ENCODE peak calls at places on chromosomes 16 and 17, in eight cellular contexts. One of them, this sample, is unnamed.

GRCh38 chr17:34892864-34893263 is 68.4 kb downstream of the CCT6B start:
- DNase-seq in kidney epithelial cell: no peak
- DNase-seq in heart right ventricle: no peak
- DNase-seq in cardiac muscle cell: peak
- DNase-seq in left lung: no peak
- DNase-seq in brain microvascular endothelial cell: no peak
- DNase-seq in bronchial epithelial cell: no peak
- DNase-seq in endodermal cell: peak
- DNase-seq in this sample: no peak

GRCh38 chr17:45096141-45096540 is 35.0 kb downstream of the NMT1 start:
- DNase-seq in kidney epithelial cell: no peak
- DNase-seq in heart right ventricle: no peak
- DNase-seq in cardiac muscle cell: no peak
- DNase-seq in left lung: no peak
- DNase-seq in brain microvascular endothelial cell: peak
- DNase-seq in bronchial epithelial cell: peak
- DNase-seq in endodermal cell: peak
- DNase-seq in this sample: peak

GRCh38 chr17:14553847-14554246 is 253.0 kb downstream of the HS3ST3B1 start:
- DNase-seq in kidney epithelial cell: no peak
- DNase-seq in heart right ventricle: no peak
- DNase-seq in cardiac muscle cell: no peak
- DNase-seq in left lung: no peak
- DNase-seq in brain microvascular endothelial cell: no peak
- DNase-seq in bronchial epithelial cell: peak
- DNase-seq in endodermal cell: no peak
- DNase-seq in this sample: no peak

GRCh38 chr17:41553176-41553575 is 18.7 kb downstream of the KRT9 start:
- DNase-seq in kidney epithelial cell: no peak
- DNase-seq in heart right ventricle: no peak
- DNase-seq in cardiac muscle cell: no peak
- DNase-seq in left lung: no peak
- DNase-seq in brain microvascular endothelial cell: no peak
- DNase-seq in bronchial epithelial cell: peak
- DNase-seq in endodermal cell: no peak
- DNase-seq in this sample: no peak

GRCh38 chr17:27848941-27849340 is 44.2 kb downstream of the LYRM9 start:
- DNase-seq in kidney epithelial cell: no peak
- DNase-seq in heart right ventricle: no peak
- DNase-seq in cardiac muscle cell: no peak
- DNase-seq in left lung: no peak
- DNase-seq in brain microvascular endothelial cell: no peak
- DNase-seq in bronchial epithelial cell: no peak
- DNase-seq in endodermal cell: no peak
- DNase-seq in this sample: no peak

GRCh38 chr17:76840443-76840767 is 27.8 kb upstream of the MGAT5B start:
- DNase-seq in kidney epithelial cell: no peak
- DNase-seq in heart right ventricle: no peak
- DNase-seq in cardiac muscle cell: peak
- DNase-seq in left lung: no peak
- DNase-seq in brain microvascular endothelial cell: no peak
- DNase-seq in bronchial epithelial cell: no peak
- DNase-seq in endodermal cell: peak
- DNase-seq in this sample: no peak

GRCh38 chr16:75029854-75030253 is 31.0 kb downstream of the ZNRF1 start:
- DNase-seq in kidney epithelial cell: no peak
- DNase-seq in heart right ventricle: no peak
- DNase-seq in cardiac muscle cell: no peak
- DNase-seq in left lung: no peak
- DNase-seq in brain microvascular endothelial cell: peak
- DNase-seq in bronchial epithelial cell: peak
- DNase-seq in endodermal cell: no peak
- DNase-seq in this sample: peak

GRCh38 chr16:64362193-64362592 is 759.7 kb downstream of the CDH11 start:
- DNase-seq in kidney epithelial cell: peak
- DNase-seq in heart right ventricle: no peak
- DNase-seq in cardiac muscle cell: no peak
- DNase-seq in left lung: no peak
- DNase-seq in brain microvascular endothelial cell: peak
- DNase-seq in bronchial epithelial cell: peak
- DNase-seq in endodermal cell: no peak
- DNase-seq in this sample: no peak

GRCh38 chr16:3112881-3113574 is 642 bp downstream of the ZNF205 start:
- DNase-seq in kidney epithelial cell: no peak
- DNase-seq in heart right ventricle: no peak
- DNase-seq in cardiac muscle cell: no peak
- DNase-seq in left lung: no peak
- DNase-seq in brain microvascular endothelial cell: no peak
- DNase-seq in bronchial epithelial cell: no peak
- DNase-seq in endodermal cell: no peak
- DNase-seq in this sample: no peak

GRCh38 chr17:49514374-49514738 is 19.3 kb downstream of the NGFR start:
- DNase-seq in kidney epithelial cell: no peak
- DNase-seq in heart right ventricle: no peak
- DNase-seq in cardiac muscle cell: peak
- DNase-seq in left lung: peak
- DNase-seq in brain microvascular endothelial cell: no peak
- DNase-seq in bronchial epithelial cell: no peak
- DNase-seq in endodermal cell: peak
- DNase-seq in this sample: peak

GRCh38 chr17:16001498-16001897 is 1.9 kb downstream of the TTC19 start:
- DNase-seq in kidney epithelial cell: no peak
- DNase-seq in heart right ventricle: no peak
- DNase-seq in cardiac muscle cell: no peak
- DNase-seq in left lung: no peak
- DNase-seq in brain microvascular endothelial cell: no peak
- DNase-seq in bronchial epithelial cell: peak
- DNase-seq in endodermal cell: no peak
- DNase-seq in this sample: peak

GRCh38 chr16:47604306-47604705 is 143.2 kb downstream of the PHKB start:
- DNase-seq in kidney epithelial cell: no peak
- DNase-seq in heart right ventricle: no peak
- DNase-seq in cardiac muscle cell: no peak
- DNase-seq in left lung: no peak
- DNase-seq in brain microvascular endothelial cell: no peak
- DNase-seq in bronchial epithelial cell: no peak
- DNase-seq in endodermal cell: no peak
- DNase-seq in this sample: no peak

GRCh38 chr17:29726721-29727252 is 104.1 kb upstream of the CORO6 start:
- DNase-seq in kidney epithelial cell: no peak
- DNase-seq in heart right ventricle: no peak
- DNase-seq in cardiac muscle cell: no peak
- DNase-seq in left lung: no peak
- DNase-seq in brain microvascular endothelial cell: peak
- DNase-seq in bronchial epithelial cell: peak
- DNase-seq in endodermal cell: no peak
- DNase-seq in this sample: peak

GRCh38 chr17:57913576-57914273 is 41.5 kb downstream of the CUEDC1 start:
- DNase-seq in kidney epithelial cell: no peak
- DNase-seq in heart right ventricle: no peak
- DNase-seq in cardiac muscle cell: no peak
- DNase-seq in left lung: no peak
- DNase-seq in brain microvascular endothelial cell: no peak
- DNase-seq in bronchial epithelial cell: no peak
- DNase-seq in endodermal cell: no peak
- DNase-seq in this sample: no peak

GRCh38 chr16:74302341-74302740 is 5.7 kb downstream of the PSMD7 start:
- DNase-seq in kidney epithelial cell: no peak
- DNase-seq in heart right ventricle: no peak
- DNase-seq in cardiac muscle cell: no peak
- DNase-seq in left lung: no peak
- DNase-seq in brain microvascular endothelial cell: no peak
- DNase-seq in bronchial epithelial cell: no peak
- DNase-seq in endodermal cell: no peak
- DNase-seq in this sample: no peak

GRCh38 chr17:78665952-78666920 is 89.0 kb upstream of the DNAH17 start:
- DNase-seq in kidney epithelial cell: no peak
- DNase-seq in heart right ventricle: no peak
- DNase-seq in cardiac muscle cell: peak
- DNase-seq in left lung: peak
- DNase-seq in brain microvascular endothelial cell: no peak
- DNase-seq in bronchial epithelial cell: peak
- DNase-seq in endodermal cell: no peak
- DNase-seq in this sample: no peak

GRCh38 chr17:60827920-60828319 is 150.3 kb downstream of the BCAS3 start:
- DNase-seq in kidney epithelial cell: no peak
- DNase-seq in heart right ventricle: no peak
- DNase-seq in cardiac muscle cell: no peak
- DNase-seq in left lung: no peak
- DNase-seq in brain microvascular endothelial cell: no peak
- DNase-seq in bronchial epithelial cell: no peak
- DNase-seq in endodermal cell: no peak
- DNase-seq in this sample: peak

GRCh38 chr17:43359469-43360105 is 39.2 kb upstream of the ARL4D start:
- DNase-seq in kidney epithelial cell: no peak
- DNase-seq in heart right ventricle: no peak
- DNase-seq in cardiac muscle cell: no peak
- DNase-seq in left lung: no peak
- DNase-seq in brain microvascular endothelial cell: no peak
- DNase-seq in bronchial epithelial cell: no peak
- DNase-seq in endodermal cell: peak
- DNase-seq in this sample: no peak

DNA sequence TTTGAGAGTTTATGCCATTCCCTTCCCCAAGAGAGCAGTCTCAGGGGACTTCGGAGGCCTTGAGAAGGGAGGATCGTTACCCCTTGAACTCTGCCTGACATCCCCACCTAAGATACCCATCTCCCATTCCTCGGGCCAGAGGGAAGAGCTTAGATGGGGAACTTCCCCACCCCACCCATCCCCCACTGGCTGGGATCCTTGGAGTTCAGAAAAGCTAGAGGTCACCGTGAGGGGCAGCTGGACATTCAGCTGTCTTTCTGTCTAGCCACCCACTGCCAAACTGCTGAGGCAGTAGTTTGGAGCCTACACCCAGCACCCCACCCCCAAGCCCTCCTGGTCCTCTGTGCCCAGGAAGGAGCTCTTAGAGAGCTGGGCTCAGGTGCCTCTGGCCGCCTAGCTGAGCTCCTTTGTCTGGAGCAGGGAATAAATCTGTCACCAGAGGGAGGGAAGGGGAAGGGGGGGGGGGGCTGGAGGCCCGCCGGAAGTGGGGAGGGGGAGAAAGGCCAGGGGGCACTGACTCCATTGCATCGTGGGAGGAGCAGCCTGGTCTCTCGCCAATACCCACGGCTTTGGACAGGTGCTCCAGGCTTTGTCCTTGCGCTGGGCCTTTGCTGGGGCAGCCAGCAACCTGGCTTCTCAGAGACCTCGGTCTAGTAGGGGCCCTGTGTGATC is 1.0 kb downstream of the HSD11B2 start:
- DNase-seq in kidney epithelial cell: no peak
- DNase-seq in heart right ventricle: no peak
- DNase-seq in cardiac muscle cell: no peak
- DNase-seq in left lung: no peak
- DNase-seq in brain microvascular endothelial cell: no peak
- DNase-seq in bronchial epithelial cell: no peak
- DNase-seq in endodermal cell: peak
- DNase-seq in this sample: no peak
- H3K4me3 ChIP-seq in kidney epithelial cell: no peak
- H3K4me3 ChIP-seq in heart right ventricle: peak
- H3K4me3 ChIP-seq in cardiac muscle cell: peak
- H3K4me3 ChIP-seq in left lung: no peak
- H3K4me3 ChIP-seq in brain microvascular endothelial cell: no peak
- H3K4me3 ChIP-seq in bronchial epithelial cell: peak
- H3K4me3 ChIP-seq in endodermal cell: peak
- H3K4me3 ChIP-seq in this sample: no peak

GRCh38 chr16:1959269-1960039 is at the start of gene NDUFB10:
- DNase-seq in kidney epithelial cell: no peak
- DNase-seq in heart right ventricle: peak
- DNase-seq in cardiac muscle cell: peak
- DNase-seq in left lung: peak
- DNase-seq in brain microvascular endothelial cell: peak
- DNase-seq in bronchial epithelial cell: peak
- DNase-seq in endodermal cell: peak
- DNase-seq in this sample: peak
- TF ChIP-seq CTCF in kidney epithelial cell: peak
- TF ChIP-seq CTCF in heart right ventricle: peak
- TF ChIP-seq CTCF in cardiac muscle cell: peak
- TF ChIP-seq CTCF in left lung: peak
- TF ChIP-seq CTCF in brain microvascular endothelial cell: peak
- TF ChIP-seq CTCF in bronchial epithelial cell: peak
- TF ChIP-seq CTCF in endodermal cell: peak
- TF ChIP-seq CTCF in this sample: peak

GRCh38 chr17:79991924-79992656 is 43.6 kb downstream of the TBC1D16 start:
- DNase-seq in kidney epithelial cell: no peak
- DNase-seq in heart right ventricle: peak
- DNase-seq in cardiac muscle cell: no peak
- DNase-seq in left lung: no peak
- DNase-seq in brain microvascular endothelial cell: no peak
- DNase-seq in bronchial epithelial cell: no peak
- DNase-seq in endodermal cell: no peak
- DNase-seq in this sample: no peak

GRCh38 chr17:79992657-79993389 is 42.8 kb downstream of the TBC1D16 start:
- DNase-seq in kidney epithelial cell: no peak
- DNase-seq in heart right ventricle: no peak
- DNase-seq in cardiac muscle cell: no peak
- DNase-seq in left lung: no peak
- DNase-seq in brain microvascular endothelial cell: no peak
- DNase-seq in bronchial epithelial cell: no peak
- DNase-seq in endodermal cell: no peak
- DNase-seq in this sample: no peak

GRCh38 chr17:79990051-79990592 is 45.5 kb downstream of the TBC1D16 start:
- DNase-seq in kidney epithelial cell: no peak
- DNase-seq in heart right ventricle: no peak
- DNase-seq in cardiac muscle cell: peak
- DNase-seq in left lung: no peak
- DNase-seq in brain microvascular endothelial cell: no peak
- DNase-seq in bronchial epithelial cell: no peak
- DNase-seq in endodermal cell: no peak
- DNase-seq in this sample: no peak

GRCh38 chr17:79990704-79991103 is 45.0 kb downstream of the TBC1D16 start:
- DNase-seq in kidney epithelial cell: no peak
- DNase-seq in heart right ventricle: no peak
- DNase-seq in cardiac muscle cell: no peak
- DNase-seq in left lung: no peak
- DNase-seq in brain microvascular endothelial cell: no peak
- DNase-seq in bronchial epithelial cell: no peak
- DNase-seq in endodermal cell: no peak
- DNase-seq in this sample: no peak

GRCh38 chr17:79991140-79991923 is 44.3 kb downstream of the TBC1D16 start:
- DNase-seq in kidney epithelial cell: no peak
- DNase-seq in heart right ventricle: peak
- DNase-seq in cardiac muscle cell: peak
- DNase-seq in left lung: peak
- DNase-seq in brain microvascular endothelial cell: peak
- DNase-seq in bronchial epithelial cell: peak
- DNase-seq in endodermal cell: peak
- DNase-seq in this sample: peak
- H3K4me3 ChIP-seq in kidney epithelial cell: peak
- H3K4me3 ChIP-seq in heart right ventricle: peak
- H3K4me3 ChIP-seq in cardiac muscle cell: peak
- H3K4me3 ChIP-seq in left lung: peak
- H3K4me3 ChIP-seq in brain microvascular endothelial cell: peak
- H3K4me3 ChIP-seq in bronchial epithelial cell: peak
- H3K4me3 ChIP-seq in endodermal cell: no peak
- H3K4me3 ChIP-seq in this sample: peak

DNA sequence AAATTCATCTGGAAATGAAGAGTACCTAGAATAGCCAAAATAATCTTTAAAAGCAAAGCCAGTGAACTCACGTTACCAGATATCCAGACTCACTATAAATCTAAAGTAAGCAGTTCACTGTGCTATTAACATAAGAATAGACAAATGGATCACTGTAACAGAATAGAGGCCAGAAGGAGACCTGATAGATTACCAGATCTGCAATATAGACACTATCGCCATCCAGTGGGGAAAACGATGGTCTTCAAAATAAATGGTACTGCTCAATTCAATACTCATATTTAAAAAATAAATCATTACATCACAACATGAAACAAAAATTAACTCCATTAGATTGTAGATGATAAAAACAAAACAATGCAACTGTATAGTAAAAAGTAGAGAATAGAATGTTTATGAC is 158.6 kb upstream of the CDH8 start:
- DNase-seq in kidney epithelial cell: no peak
- DNase-seq in heart right ventricle: no peak
- DNase-seq in cardiac muscle cell: no peak
- DNase-seq in left lung: no peak
- DNase-seq in brain microvascular endothelial cell: no peak
- DNase-seq in bronchial epithelial cell: peak
- DNase-seq in endodermal cell: no peak
- DNase-seq in this sample: no peak
- TF ChIP-seq CTCF in kidney epithelial cell: peak
- TF ChIP-seq CTCF in heart right ventricle: no peak
- TF ChIP-seq CTCF in cardiac muscle cell: no peak
- TF ChIP-seq CTCF in left lung: no peak
- TF ChIP-seq CTCF in brain microvascular endothelial cell: no peak
- TF ChIP-seq CTCF in bronchial epithelial cell: no peak
- TF ChIP-seq CTCF in endodermal cell: peak
- TF ChIP-seq CTCF in this sample: no peak